ENCODE peak calls at places on chromosome 5, in nine cellular contexts. One of them, this sample, is unnamed.

GRCh38 chr5:173290477-173291131 is 37.6 kb downstream of the STC2 start:
- DNase-seq in ACHN: no peak
- DNase-seq in LHCN-M2: no peak
- DNase-seq in Ammon's horn: no peak
- DNase-seq in SIG-M5: no peak
- DNase-seq in AG10803: no peak
- DNase-seq in naive thymus-derived CD8-positive, alpha-beta T cell: no peak
- DNase-seq in NCI-H524: no peak
- DNase-seq in activated CD8-positive, alpha-beta T cell treated with anti-CD3 and anti-CD28 coated beads for 36 hours: no peak
- DNase-seq in this sample: no peak

GRCh38 chr5:173963107-173963506 is 25.9 kb upstream of the C5orf47 start:
- DNase-seq in naive thymus-derived CD8-positive, alpha-beta T cell: no peak
- DNase-seq in ACHN: no peak
- DNase-seq in NCI-H524: no peak
- DNase-seq in SIG-M5: no peak
- DNase-seq in activated CD8-positive, alpha-beta T cell treated with anti-CD3 and anti-CD28 coated beads for 36 hours: no peak
- DNase-seq in Ammon's horn: peak
- DNase-seq in LHCN-M2: peak
- DNase-seq in AG10803: peak
- DNase-seq in this sample: no peak

GRCh38 chr5:104913840-104914239 is 1351.3 kb upstream of the NUDT12 start:
- DNase-seq in LHCN-M2: no peak
- DNase-seq in NCI-H524: no peak
- DNase-seq in ACHN: no peak
- DNase-seq in Ammon's horn: no peak
- DNase-seq in activated CD8-positive, alpha-beta T cell treated with anti-CD3 and anti-CD28 coated beads for 36 hours: no peak
- DNase-seq in SIG-M5: no peak
- DNase-seq in naive thymus-derived CD8-positive, alpha-beta T cell: no peak
- DNase-seq in AG10803: no peak
- DNase-seq in this sample: no peak

GRCh38 chr5:123455640-123456039 is 32.4 kb upstream of the CEP120 start:
- DNase-seq in AG10803: no peak
- DNase-seq in Ammon's horn: no peak
- DNase-seq in SIG-M5: peak
- DNase-seq in NCI-H524: peak
- DNase-seq in naive thymus-derived CD8-positive, alpha-beta T cell: no peak
- DNase-seq in ACHN: no peak
- DNase-seq in activated CD8-positive, alpha-beta T cell treated with anti-CD3 and anti-CD28 coated beads for 36 hours: no peak
- DNase-seq in LHCN-M2: no peak
- DNase-seq in this sample: no peak

GRCh38 chr5:1110260-1110929 is 1.5 kb downstream of the SLC12A7 start:
- DNase-seq in LHCN-M2: no peak
- DNase-seq in Ammon's horn: no peak
- DNase-seq in ACHN: no peak
- DNase-seq in AG10803: no peak
- DNase-seq in naive thymus-derived CD8-positive, alpha-beta T cell: no peak
- DNase-seq in NCI-H524: no peak
- DNase-seq in SIG-M5: no peak
- DNase-seq in activated CD8-positive, alpha-beta T cell treated with anti-CD3 and anti-CD28 coated beads for 36 hours: peak
- DNase-seq in this sample: no peak

GRCh38 chr5:172692451-172692850 is 51.4 kb downstream of the NEURL1B start:
- DNase-seq in NCI-H524: no peak
- DNase-seq in activated CD8-positive, alpha-beta T cell treated with anti-CD3 and anti-CD28 coated beads for 36 hours: no peak
- DNase-seq in SIG-M5: no peak
- DNase-seq in Ammon's horn: no peak
- DNase-seq in naive thymus-derived CD8-positive, alpha-beta T cell: no peak
- DNase-seq in AG10803: no peak
- DNase-seq in LHCN-M2: no peak
- DNase-seq in ACHN: no peak
- DNase-seq in this sample: no peak

GRCh38 chr5:160887780-160888179 is 35.8 kb upstream of the ATP10B start:
- DNase-seq in SIG-M5: no peak
- DNase-seq in Ammon's horn: no peak
- DNase-seq in ACHN: no peak
- DNase-seq in activated CD8-positive, alpha-beta T cell treated with anti-CD3 and anti-CD28 coated beads for 36 hours: no peak
- DNase-seq in naive thymus-derived CD8-positive, alpha-beta T cell: no peak
- DNase-seq in NCI-H524: no peak
- DNase-seq in LHCN-M2: no peak
- DNase-seq in AG10803: no peak
- DNase-seq in this sample: no peak

GRCh38 chr5:186091-187041 is 4.9 kb upstream of the LRRC14B start:
- DNase-seq in Ammon's horn: no peak
- DNase-seq in ACHN: no peak
- DNase-seq in naive thymus-derived CD8-positive, alpha-beta T cell: no peak
- DNase-seq in SIG-M5: no peak
- DNase-seq in AG10803: no peak
- DNase-seq in activated CD8-positive, alpha-beta T cell treated with anti-CD3 and anti-CD28 coated beads for 36 hours: no peak
- DNase-seq in NCI-H524: no peak
- DNase-seq in LHCN-M2: no peak
- DNase-seq in this sample: no peak

GRCh38 chr5:123538670-123539459 is 26.9 kb downstream of the CSNK1G3 start:
- DNase-seq in naive thymus-derived CD8-positive, alpha-beta T cell: no peak
- DNase-seq in SIG-M5: no peak
- DNase-seq in Ammon's horn: no peak
- DNase-seq in AG10803: peak
- DNase-seq in NCI-H524: no peak
- DNase-seq in LHCN-M2: no peak
- DNase-seq in ACHN: peak
- DNase-seq in activated CD8-positive, alpha-beta T cell treated with anti-CD3 and anti-CD28 coated beads for 36 hours: no peak
- DNase-seq in this sample: no peak

GRCh38 chr5:90529939-90530677 is 724 bp upstream of the LYSMD3 start:
- DNase-seq in Ammon's horn: peak
- DNase-seq in naive thymus-derived CD8-positive, alpha-beta T cell: peak
- DNase-seq in SIG-M5: no peak
- DNase-seq in LHCN-M2: peak
- DNase-seq in activated CD8-positive, alpha-beta T cell treated with anti-CD3 and anti-CD28 coated beads for 36 hours: peak
- DNase-seq in ACHN: peak
- DNase-seq in NCI-H524: peak
- DNase-seq in AG10803: peak
- DNase-seq in this sample: no peak

GRCh38 chr5:83095973-83096539 is 18.7 kb downstream of the XRCC4 start:
- DNase-seq in NCI-H524: no peak
- DNase-seq in Ammon's horn: peak
- DNase-seq in activated CD8-positive, alpha-beta T cell treated with anti-CD3 and anti-CD28 coated beads for 36 hours: no peak
- DNase-seq in AG10803: peak
- DNase-seq in ACHN: peak
- DNase-seq in naive thymus-derived CD8-positive, alpha-beta T cell: no peak
- DNase-seq in LHCN-M2: peak
- DNase-seq in SIG-M5: no peak
- DNase-seq in this sample: peak

GRCh38 chr5:38423536-38424178 is 132.8 kb downstream of the LIFR start:
- DNase-seq in Ammon's horn: no peak
- DNase-seq in SIG-M5: no peak
- DNase-seq in activated CD8-positive, alpha-beta T cell treated with anti-CD3 and anti-CD28 coated beads for 36 hours: no peak
- DNase-seq in naive thymus-derived CD8-positive, alpha-beta T cell: no peak
- DNase-seq in LHCN-M2: no peak
- DNase-seq in AG10803: no peak
- DNase-seq in ACHN: no peak
- DNase-seq in NCI-H524: peak
- DNase-seq in this sample: no peak

GRCh38 chr5:90606539-90606938 is 47.9 kb downstream of the ADGRV1 start:
- DNase-seq in Ammon's horn: no peak
- DNase-seq in activated CD8-positive, alpha-beta T cell treated with anti-CD3 and anti-CD28 coated beads for 36 hours: no peak
- DNase-seq in SIG-M5: no peak
- DNase-seq in ACHN: peak
- DNase-seq in naive thymus-derived CD8-positive, alpha-beta T cell: no peak
- DNase-seq in LHCN-M2: peak
- DNase-seq in AG10803: no peak
- DNase-seq in NCI-H524: peak
- DNase-seq in this sample: no peak

GRCh38 chr5:179274321-179275315 is 70.6 kb downstream of the ADAMTS2 start:
- DNase-seq in LHCN-M2: no peak
- DNase-seq in NCI-H524: no peak
- DNase-seq in ACHN: no peak
- DNase-seq in SIG-M5: no peak
- DNase-seq in AG10803: no peak
- DNase-seq in activated CD8-positive, alpha-beta T cell treated with anti-CD3 and anti-CD28 coated beads for 36 hours: no peak
- DNase-seq in naive thymus-derived CD8-positive, alpha-beta T cell: no peak
- DNase-seq in Ammon's horn: no peak
- DNase-seq in this sample: no peak

GRCh38 chr5:151002250-151002649 is 18.1 kb upstream of the GPX3 start:
- DNase-seq in NCI-H524: peak
- DNase-seq in Ammon's horn: peak
- DNase-seq in LHCN-M2: peak
- DNase-seq in AG10803: peak
- DNase-seq in SIG-M5: no peak
- DNase-seq in naive thymus-derived CD8-positive, alpha-beta T cell: no peak
- DNase-seq in ACHN: peak
- DNase-seq in activated CD8-positive, alpha-beta T cell treated with anti-CD3 and anti-CD28 coated beads for 36 hours: no peak
- DNase-seq in this sample: no peak

GRCh38 chr5:75616961-75617660 is 5.9 kb downstream of the ANKDD1B start:
- DNase-seq in AG10803: no peak
- DNase-seq in SIG-M5: no peak
- DNase-seq in naive thymus-derived CD8-positive, alpha-beta T cell: no peak
- DNase-seq in activated CD8-positive, alpha-beta T cell treated with anti-CD3 and anti-CD28 coated beads for 36 hours: no peak
- DNase-seq in ACHN: no peak
- DNase-seq in Ammon's horn: no peak
- DNase-seq in NCI-H524: peak
- DNase-seq in LHCN-M2: no peak
- DNase-seq in this sample: no peak

GRCh38 chr5:59724482-59725392 is 168.8 kb downstream of the PDE4D start:
- DNase-seq in NCI-H524: peak
- DNase-seq in LHCN-M2: peak
- DNase-seq in SIG-M5: no peak
- DNase-seq in AG10803: peak
- DNase-seq in naive thymus-derived CD8-positive, alpha-beta T cell: no peak
- DNase-seq in ACHN: peak
- DNase-seq in activated CD8-positive, alpha-beta T cell treated with anti-CD3 and anti-CD28 coated beads for 36 hours: peak
- DNase-seq in Ammon's horn: no peak
- DNase-seq in this sample: no peak

GRCh38 chr5:88875609-88876234 is 7.3 kb downstream of the MEF2C start:
- DNase-seq in LHCN-M2: no peak
- DNase-seq in activated CD8-positive, alpha-beta T cell treated with anti-CD3 and anti-CD28 coated beads for 36 hours: no peak
- DNase-seq in Ammon's horn: peak
- DNase-seq in naive thymus-derived CD8-positive, alpha-beta T cell: no peak
- DNase-seq in ACHN: peak
- DNase-seq in AG10803: no peak
- DNase-seq in NCI-H524: no peak
- DNase-seq in SIG-M5: no peak
- DNase-seq in this sample: no peak

GRCh38 chr5:56717253-56717987 is 97.9 kb upstream of the MAP3K1 start:
- DNase-seq in LHCN-M2: no peak
- DNase-seq in ACHN: no peak
- DNase-seq in Ammon's horn: no peak
- DNase-seq in NCI-H524: no peak
- DNase-seq in SIG-M5: no peak
- DNase-seq in naive thymus-derived CD8-positive, alpha-beta T cell: no peak
- DNase-seq in AG10803: no peak
- DNase-seq in activated CD8-positive, alpha-beta T cell treated with anti-CD3 and anti-CD28 coated beads for 36 hours: no peak
- DNase-seq in this sample: no peak

GRCh38 chr5:150497274-150497988 is 10.5 kb upstream of the NDST1 start:
- DNase-seq in Ammon's horn: peak
- DNase-seq in activated CD8-positive, alpha-beta T cell treated with anti-CD3 and anti-CD28 coated beads for 36 hours: no peak
- DNase-seq in SIG-M5: no peak
- DNase-seq in ACHN: peak
- DNase-seq in NCI-H524: peak
- DNase-seq in naive thymus-derived CD8-positive, alpha-beta T cell: no peak
- DNase-seq in AG10803: peak
- DNase-seq in LHCN-M2: peak
- DNase-seq in this sample: peak

GRCh38 chr5:86766103-86766502 is 148.4 kb downstream of the COX7C start:
- DNase-seq in AG10803: no peak
- DNase-seq in ACHN: no peak
- DNase-seq in SIG-M5: no peak
- DNase-seq in NCI-H524: peak
- DNase-seq in LHCN-M2: no peak
- DNase-seq in Ammon's horn: no peak
- DNase-seq in naive thymus-derived CD8-positive, alpha-beta T cell: no peak
- DNase-seq in activated CD8-positive, alpha-beta T cell treated with anti-CD3 and anti-CD28 coated beads for 36 hours: no peak
- DNase-seq in this sample: no peak

GRCh38 chr5:121432-121831 is 29.5 kb downstream of the PLEKHG4B start:
- DNase-seq in AG10803: no peak
- DNase-seq in LHCN-M2: no peak
- DNase-seq in SIG-M5: no peak
- DNase-seq in NCI-H524: no peak
- DNase-seq in Ammon's horn: no peak
- DNase-seq in activated CD8-positive, alpha-beta T cell treated with anti-CD3 and anti-CD28 coated beads for 36 hours: no peak
- DNase-seq in ACHN: no peak
- DNase-seq in naive thymus-derived CD8-positive, alpha-beta T cell: no peak
- DNase-seq in this sample: no peak

GRCh38 chr5:163914911-163915310 is 409.5 kb downstream of the MAT2B start:
- DNase-seq in LHCN-M2: no peak
- DNase-seq in naive thymus-derived CD8-positive, alpha-beta T cell: no peak
- DNase-seq in SIG-M5: no peak
- DNase-seq in activated CD8-positive, alpha-beta T cell treated with anti-CD3 and anti-CD28 coated beads for 36 hours: no peak
- DNase-seq in NCI-H524: peak
- DNase-seq in AG10803: no peak
- DNase-seq in Ammon's horn: no peak
- DNase-seq in ACHN: no peak
- DNase-seq in this sample: no peak

GRCh38 chr5:31119938-31120641 is 73.4 kb upstream of the CDH6 start:
- DNase-seq in Ammon's horn: no peak
- DNase-seq in LHCN-M2: no peak
- DNase-seq in NCI-H524: no peak
- DNase-seq in ACHN: peak
- DNase-seq in AG10803: no peak
- DNase-seq in activated CD8-positive, alpha-beta T cell treated with anti-CD3 and anti-CD28 coated beads for 36 hours: no peak
- DNase-seq in naive thymus-derived CD8-positive, alpha-beta T cell: no peak
- DNase-seq in SIG-M5: no peak
- DNase-seq in this sample: no peak

GRCh38 chr5:97131139-97131710 is 11.2 kb downstream of the LIX1 start:
- DNase-seq in AG10803: no peak
- DNase-seq in SIG-M5: no peak
- DNase-seq in Ammon's horn: no peak
- DNase-seq in NCI-H524: no peak
- DNase-seq in naive thymus-derived CD8-positive, alpha-beta T cell: no peak
- DNase-seq in LHCN-M2: peak
- DNase-seq in activated CD8-positive, alpha-beta T cell treated with anti-CD3 and anti-CD28 coated beads for 36 hours: no peak
- DNase-seq in ACHN: no peak
- DNase-seq in this sample: no peak

GRCh38 chr5:111976705-111977104 is 219.7 kb upstream of the NREP start:
- DNase-seq in LHCN-M2: no peak
- DNase-seq in AG10803: peak
- DNase-seq in NCI-H524: no peak
- DNase-seq in ACHN: no peak
- DNase-seq in naive thymus-derived CD8-positive, alpha-beta T cell: no peak
- DNase-seq in Ammon's horn: no peak
- DNase-seq in SIG-M5: no peak
- DNase-seq in activated CD8-positive, alpha-beta T cell treated with anti-CD3 and anti-CD28 coated beads for 36 hours: no peak
- DNase-seq in this sample: no peak

GRCh38 chr5:72438141-72438540 is 69.1 kb downstream of the ZNF366 start:
- DNase-seq in naive thymus-derived CD8-positive, alpha-beta T cell: no peak
- DNase-seq in LHCN-M2: no peak
- DNase-seq in AG10803: no peak
- DNase-seq in activated CD8-positive, alpha-beta T cell treated with anti-CD3 and anti-CD28 coated beads for 36 hours: no peak
- DNase-seq in ACHN: no peak
- DNase-seq in SIG-M5: no peak
- DNase-seq in Ammon's horn: no peak
- DNase-seq in NCI-H524: no peak
- DNase-seq in this sample: no peak

GRCh38 chr5:134503088-134503936 is 22.2 kb upstream of the JADE2 start:
- DNase-seq in SIG-M5: peak
- DNase-seq in Ammon's horn: no peak
- DNase-seq in NCI-H524: no peak
- DNase-seq in AG10803: peak
- DNase-seq in activated CD8-positive, alpha-beta T cell treated with anti-CD3 and anti-CD28 coated beads for 36 hours: peak
- DNase-seq in LHCN-M2: peak
- DNase-seq in naive thymus-derived CD8-positive, alpha-beta T cell: peak
- DNase-seq in ACHN: peak
- DNase-seq in this sample: no peak

GRCh38 chr5:52748590-52748989 is 39.1 kb upstream of the ITGA1 start:
- DNase-seq in Ammon's horn: no peak
- DNase-seq in AG10803: no peak
- DNase-seq in SIG-M5: no peak
- DNase-seq in NCI-H524: no peak
- DNase-seq in ACHN: no peak
- DNase-seq in activated CD8-positive, alpha-beta T cell treated with anti-CD3 and anti-CD28 coated beads for 36 hours: no peak
- DNase-seq in LHCN-M2: no peak
- DNase-seq in naive thymus-derived CD8-positive, alpha-beta T cell: no peak
- DNase-seq in this sample: no peak

GRCh38 chr5:178766936-178767912 is 36.8 kb upstream of the ZNF354A start:
- DNase-seq in SIG-M5: no peak
- DNase-seq in LHCN-M2: no peak
- DNase-seq in AG10803: no peak
- DNase-seq in activated CD8-positive, alpha-beta T cell treated with anti-CD3 and anti-CD28 coated beads for 36 hours: no peak
- DNase-seq in Ammon's horn: no peak
- DNase-seq in NCI-H524: peak
- DNase-seq in ACHN: no peak
- DNase-seq in naive thymus-derived CD8-positive, alpha-beta T cell: no peak
- DNase-seq in this sample: no peak

GRCh38 chr5:157845894-157846598 is 12.9 kb downstream of the CLINT1 start:
- DNase-seq in SIG-M5: no peak
- DNase-seq in Ammon's horn: no peak
- DNase-seq in NCI-H524: no peak
- DNase-seq in LHCN-M2: no peak
- DNase-seq in naive thymus-derived CD8-positive, alpha-beta T cell: no peak
- DNase-seq in AG10803: no peak
- DNase-seq in ACHN: no peak
- DNase-seq in activated CD8-positive, alpha-beta T cell treated with anti-CD3 and anti-CD28 coated beads for 36 hours: no peak
- DNase-seq in this sample: no peak